ENCODE peak calls at places on chromosome 12, in six cellular contexts. One of them, this sample, is unnamed.

GRCh38 chr12:12181516-12181915 is 85.3 kb downstream of the LRP6 start:
- DNase-seq in tibial artery: no peak
- DNase-seq in BJ: no peak
- DNase-seq in body of pancreas: no peak
- DNase-seq in Caco-2: no peak
- DNase-seq in ascending aorta: no peak
- DNase-seq in this sample: no peak

GRCh38 chr12:48041591-48042423 is 37.5 kb upstream of the COL2A1 start:
- DNase-seq in tibial artery: no peak
- DNase-seq in BJ: no peak
- DNase-seq in body of pancreas: no peak
- DNase-seq in Caco-2: no peak
- DNase-seq in ascending aorta: no peak
- DNase-seq in this sample: no peak

GRCh38 chr12:52061470-52062166 is 8.2 kb upstream of the ATG101 start:
- DNase-seq in tibial artery: no peak
- DNase-seq in BJ: no peak
- DNase-seq in body of pancreas: no peak
- DNase-seq in Caco-2: no peak
- DNase-seq in ascending aorta: no peak
- DNase-seq in this sample: peak; percentile 62

GRCh38 chr12:114669501-114670256 is 14.3 kb downstream of the TBX3 start:
- DNase-seq in tibial artery: no peak
- DNase-seq in BJ: no peak
- DNase-seq in body of pancreas: no peak
- DNase-seq in Caco-2: no peak
- DNase-seq in ascending aorta: no peak
- DNase-seq in this sample: no peak

GRCh38 chr12:24649209-24649608 is 299.7 kb downstream of the BCAT1 start:
- DNase-seq in tibial artery: no peak
- DNase-seq in BJ: no peak
- DNase-seq in body of pancreas: no peak
- DNase-seq in Caco-2: no peak
- DNase-seq in ascending aorta: no peak
- DNase-seq in this sample: no peak

GRCh38 chr12:90854136-90854689 is 100.8 kb downstream of the CCER1 start:
- DNase-seq in tibial artery: no peak
- DNase-seq in BJ: no peak
- DNase-seq in body of pancreas: peak; percentile 18
- DNase-seq in Caco-2: peak; percentile 50
- DNase-seq in ascending aorta: no peak
- DNase-seq in this sample: peak; percentile 39

GRCh38 chr12:21501258-21502163 is at the start of the genes GOLT1B and RECQL:
- DNase-seq in tibial artery: peak; percentile 96
- DNase-seq in BJ: peak; percentile 94
- DNase-seq in body of pancreas: peak; percentile 94
- DNase-seq in Caco-2: peak; percentile 98
- DNase-seq in ascending aorta: peak; percentile 98
- DNase-seq in this sample: peak; percentile 90

GRCh38 chr12:52821826-52822660 is 8.1 kb upstream of the KRT4 start:
- DNase-seq in tibial artery: no peak
- DNase-seq in BJ: no peak
- DNase-seq in body of pancreas: peak; percentile 23
- DNase-seq in Caco-2: no peak
- DNase-seq in ascending aorta: no peak
- DNase-seq in this sample: peak; percentile 5

GRCh38 chr12:53508534-53509199 is 1.4 kb upstream of the NPFF start:
- DNase-seq in tibial artery: peak; percentile 89
- DNase-seq in BJ: no peak
- DNase-seq in body of pancreas: peak; percentile 85
- DNase-seq in Caco-2: peak; percentile 88
- DNase-seq in ascending aorta: peak; percentile 94
- DNase-seq in this sample: peak; percentile 82

DNA sequence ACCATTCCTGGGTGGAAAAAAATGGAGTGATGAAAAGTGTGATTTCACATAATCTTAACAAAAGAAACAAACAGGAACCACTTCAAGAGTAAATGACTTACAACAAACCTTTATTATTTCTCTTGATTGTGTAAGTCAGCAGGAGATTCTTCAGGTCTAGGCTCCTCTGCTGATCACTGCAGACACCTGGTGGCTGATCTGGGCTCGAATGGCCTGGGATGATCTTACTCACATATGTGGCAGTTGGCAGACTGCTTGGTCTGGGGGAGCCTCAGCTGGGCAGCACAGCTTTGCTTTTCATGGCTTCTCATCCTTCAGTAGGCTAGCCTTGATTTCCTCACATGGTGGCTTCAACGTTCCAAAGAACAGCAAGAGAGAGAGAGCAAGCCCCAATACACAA is 215.4 kb upstream of the PRICKLE1 start:
- DNase-seq in tibial artery: no peak
- DNase-seq in BJ: no peak
- DNase-seq in body of pancreas: no peak
- DNase-seq in Caco-2: no peak
- DNase-seq in ascending aorta: no peak
- DNase-seq in this sample: no peak
- TF ChIP-seq CTCF in tibial artery: no peak
- TF ChIP-seq CTCF in BJ: no peak
- TF ChIP-seq CTCF in body of pancreas: no peak
- TF ChIP-seq CTCF in Caco-2: peak; percentile 3
- TF ChIP-seq CTCF in ascending aorta: no peak
- TF ChIP-seq CTCF in this sample: no peak

DNA sequence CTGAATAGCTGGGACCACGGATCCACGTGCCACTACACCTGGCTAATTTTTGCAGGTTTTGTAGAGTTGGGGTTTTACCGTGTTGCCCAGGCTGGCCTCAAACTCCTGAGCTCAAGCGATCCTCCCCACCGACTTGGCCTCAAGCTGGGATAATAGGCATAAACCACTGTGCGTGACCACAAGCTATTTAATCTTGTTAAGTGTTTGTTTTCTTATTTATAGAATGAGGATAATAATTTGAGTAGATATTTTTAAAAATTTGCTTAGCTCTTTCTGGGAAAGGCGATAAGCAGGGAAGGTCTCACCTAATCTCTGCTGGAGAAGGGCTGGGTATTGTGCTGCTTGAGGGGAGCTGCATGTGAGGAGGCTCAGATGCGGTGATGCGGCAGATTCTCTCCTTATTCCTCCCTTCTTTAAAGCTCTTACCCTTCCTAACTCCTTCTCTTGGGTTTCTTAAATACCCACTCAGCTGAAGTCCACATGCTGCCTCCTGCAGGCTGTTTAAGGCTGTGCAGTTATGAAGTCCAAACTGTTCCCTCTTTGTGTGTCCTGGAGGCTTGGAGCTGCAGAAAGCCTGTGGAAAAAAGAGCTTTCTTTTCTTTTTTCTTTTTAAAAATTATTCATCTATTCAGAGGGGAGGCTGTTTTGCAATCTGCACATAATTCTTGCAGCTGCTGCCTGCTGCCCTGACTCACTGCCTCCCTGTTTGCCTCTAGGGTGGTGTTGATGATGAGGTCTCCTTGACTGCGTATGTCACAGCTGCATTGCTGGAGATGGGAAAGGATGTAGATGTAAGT is 37.9 kb downstream of the A2ML1 start:
- DNase-seq in tibial artery: peak; percentile 33
- DNase-seq in BJ: no peak
- DNase-seq in body of pancreas: peak; percentile 38
- DNase-seq in Caco-2: peak; percentile 25
- DNase-seq in ascending aorta: peak; percentile 68
- DNase-seq in this sample: peak; percentile 38
- TF ChIP-seq CTCF in tibial artery: peak; percentile 61
- TF ChIP-seq CTCF in BJ: peak; percentile 70
- TF ChIP-seq CTCF in body of pancreas: peak; percentile 51
- TF ChIP-seq CTCF in Caco-2: peak; percentile 64
- TF ChIP-seq CTCF in ascending aorta: peak; percentile 33
- TF ChIP-seq CTCF in this sample: no peak

GRCh38 chr12:98644433-98644711 is 216 bp downstream of the IKBIP start:
- DNase-seq in tibial artery: peak; percentile 24
- DNase-seq in BJ: no peak
- DNase-seq in body of pancreas: peak; percentile 24
- DNase-seq in Caco-2: peak; percentile 68
- DNase-seq in ascending aorta: no peak
- DNase-seq in this sample: no peak
- TF ChIP-seq CTCF in tibial artery: no peak
- TF ChIP-seq CTCF in BJ: no peak
- TF ChIP-seq CTCF in body of pancreas: no peak
- TF ChIP-seq CTCF in Caco-2: peak; percentile 14
- TF ChIP-seq CTCF in ascending aorta: no peak
- TF ChIP-seq CTCF in this sample: no peak

GRCh38 chr12:8590842-8591545 is 21.7 kb downstream of the AICDA start:
- DNase-seq in tibial artery: no peak
- DNase-seq in BJ: no peak
- DNase-seq in body of pancreas: no peak
- DNase-seq in Caco-2: peak; percentile 20
- DNase-seq in ascending aorta: no peak
- DNase-seq in this sample: no peak
- TF ChIP-seq CTCF in tibial artery: no peak
- TF ChIP-seq CTCF in BJ: no peak
- TF ChIP-seq CTCF in body of pancreas: no peak
- TF ChIP-seq CTCF in Caco-2: no peak
- TF ChIP-seq CTCF in ascending aorta: no peak
- TF ChIP-seq CTCF in this sample: no peak

GRCh38 chr12:68119250-68119649 is 40.3 kb downstream of the IFNG start:
- DNase-seq in tibial artery: no peak
- DNase-seq in BJ: no peak
- DNase-seq in body of pancreas: no peak
- DNase-seq in Caco-2: no peak
- DNase-seq in ascending aorta: no peak
- DNase-seq in this sample: no peak

GRCh38 chr12:68121143-68121542 is 38.4 kb downstream of the IFNG start:
- DNase-seq in tibial artery: no peak
- DNase-seq in BJ: no peak
- DNase-seq in body of pancreas: no peak
- DNase-seq in Caco-2: no peak
- DNase-seq in ascending aorta: no peak
- DNase-seq in this sample: no peak

GRCh38 chr12:68122236-68122920 is 37.2 kb downstream of the IFNG start:
- DNase-seq in tibial artery: no peak
- DNase-seq in BJ: no peak
- DNase-seq in body of pancreas: no peak
- DNase-seq in Caco-2: no peak
- DNase-seq in ascending aorta: no peak
- DNase-seq in this sample: no peak

GRCh38 chr12:68118096-68118755 is 41.3 kb downstream of the IFNG start:
- DNase-seq in tibial artery: no peak
- DNase-seq in BJ: no peak
- DNase-seq in body of pancreas: no peak
- DNase-seq in Caco-2: no peak
- DNase-seq in ascending aorta: no peak
- DNase-seq in this sample: no peak

GRCh38 chr12:68119724-68120211 is 39.8 kb downstream of the IFNG start:
- DNase-seq in tibial artery: no peak
- DNase-seq in BJ: no peak
- DNase-seq in body of pancreas: no peak
- DNase-seq in Caco-2: no peak
- DNase-seq in ascending aorta: no peak
- DNase-seq in this sample: no peak
- TF ChIP-seq CTCF in tibial artery: no peak
- TF ChIP-seq CTCF in BJ: no peak
- TF ChIP-seq CTCF in body of pancreas: no peak
- TF ChIP-seq CTCF in Caco-2: no peak
- TF ChIP-seq CTCF in ascending aorta: no peak
- TF ChIP-seq CTCF in this sample: no peak